ENCODE peak calls at places on chromosomes 6 and 20, in five cellular contexts. One of them, this sample, is unnamed.

GRCh38 chr20:34526466-34526865 is 10.2 kb downstream of the DYNLRB1 start:
- DNase-seq in neuronal stem cell: no peak
- DNase-seq in IMR-90: peak; percentile 33
- DNase-seq in trophoblast cell: no peak
- DNase-seq in H1: no peak
- DNase-seq in this sample: peak; percentile 39

GRCh38 chr6:106512048-106512957 is 117.0 kb downstream of the RTN4IP1 start:
- DNase-seq in IMR-90: no peak
- DNase-seq in trophoblast cell: no peak
- DNase-seq in neuronal stem cell: peak; percentile 36
- DNase-seq in H1: peak; percentile 79
- DNase-seq in this sample: peak; percentile 78

GRCh38 chr6:142187209-142187608 is 40.1 kb downstream of the VTA1 start:
- DNase-seq in trophoblast cell: no peak
- DNase-seq in IMR-90: peak; percentile 77
- DNase-seq in neuronal stem cell: no peak
- DNase-seq in H1: no peak
- DNase-seq in this sample: peak; percentile 71

GRCh38 chr6:89378628-89379027 is 26.1 kb upstream of the UBE2J1 start:
- DNase-seq in IMR-90: no peak
- DNase-seq in H1: no peak
- DNase-seq in trophoblast cell: no peak
- DNase-seq in neuronal stem cell: no peak
- DNase-seq in this sample: no peak

GRCh38 chr6:149464411-149464810 is 20.4 kb downstream of the ZC3H12D start:
- DNase-seq in H1: no peak
- DNase-seq in neuronal stem cell: no peak
- DNase-seq in trophoblast cell: no peak
- DNase-seq in IMR-90: no peak
- DNase-seq in this sample: peak; percentile 38

GRCh38 chr6:52522151-52522626 is 54.7 kb downstream of the TRAM2 start:
- DNase-seq in H1: no peak
- DNase-seq in IMR-90: peak; percentile 79
- DNase-seq in neuronal stem cell: no peak
- DNase-seq in trophoblast cell: no peak
- DNase-seq in this sample: no peak

GRCh38 chr6:867378-867777 is 174.4 kb upstream of the EXOC2 start:
- DNase-seq in IMR-90: no peak
- DNase-seq in trophoblast cell: no peak
- DNase-seq in neuronal stem cell: no peak
- DNase-seq in H1: no peak
- DNase-seq in this sample: no peak

GRCh38 chr6:15509335-15509933 is 153.4 kb downstream of the DTNBP1 start:
- DNase-seq in trophoblast cell: peak; percentile 28
- DNase-seq in H1: no peak
- DNase-seq in IMR-90: peak; percentile 39
- DNase-seq in neuronal stem cell: no peak
- DNase-seq in this sample: peak; percentile 21

GRCh38 chr6:20827798-20828197 is 293.5 kb downstream of the CDKAL1 start:
- DNase-seq in neuronal stem cell: no peak
- DNase-seq in H1: no peak
- DNase-seq in IMR-90: peak; percentile 61
- DNase-seq in trophoblast cell: no peak
- DNase-seq in this sample: no peak

GRCh38 chr6:23696946-23697345 is 429.1 kb upstream of the NRSN1 start:
- DNase-seq in IMR-90: no peak
- DNase-seq in trophoblast cell: no peak
- DNase-seq in H1: no peak
- DNase-seq in neuronal stem cell: no peak
- DNase-seq in this sample: no peak

GRCh38 chr6:142867988-142868818 is 76.8 kb downstream of the HIVEP2 start:
- DNase-seq in neuronal stem cell: no peak
- DNase-seq in IMR-90: peak; percentile 51
- DNase-seq in trophoblast cell: no peak
- DNase-seq in H1: no peak
- DNase-seq in this sample: peak; percentile 52

GRCh38 chr6:69768664-69769063 is 28.1 kb downstream of the LMBRD1 start:
- DNase-seq in neuronal stem cell: no peak
- DNase-seq in IMR-90: no peak
- DNase-seq in H1: no peak
- DNase-seq in trophoblast cell: no peak
- DNase-seq in this sample: no peak

GRCh38 chr6:111724505-111724904 is 118.8 kb upstream of the TRAF3IP2 start:
- DNase-seq in IMR-90: no peak
- DNase-seq in neuronal stem cell: no peak
- DNase-seq in trophoblast cell: no peak
- DNase-seq in H1: no peak
- DNase-seq in this sample: no peak

GRCh38 chr6:5303711-5304110 is 42.4 kb downstream of the FARS2 start:
- DNase-seq in H1: no peak
- DNase-seq in IMR-90: no peak
- DNase-seq in neuronal stem cell: no peak
- DNase-seq in trophoblast cell: no peak
- DNase-seq in this sample: no peak

GRCh38 chr20:46099491-46100287 is 9.9 kb upstream of the NCOA5 start:
- DNase-seq in IMR-90: no peak
- DNase-seq in neuronal stem cell: no peak
- DNase-seq in H1: peak; percentile 65
- DNase-seq in trophoblast cell: no peak
- DNase-seq in this sample: no peak

GRCh38 chr6:131636880-131637792 is at the start of gene ENPP3:
- DNase-seq in IMR-90: peak; percentile 13
- DNase-seq in H1: no peak
- DNase-seq in neuronal stem cell: no peak
- DNase-seq in trophoblast cell: no peak
- DNase-seq in this sample: no peak

GRCh38 chr6:43173496-43174262 is 2.6 kb downstream of the SRF start:
- DNase-seq in neuronal stem cell: no peak
- DNase-seq in trophoblast cell: peak; percentile 83
- DNase-seq in IMR-90: no peak
- DNase-seq in H1: no peak
- DNase-seq in this sample: peak; percentile 25

GRCh38 chr6:40912158-40912946 is 126.7 kb downstream of the UNC5CL start:
- DNase-seq in trophoblast cell: peak; percentile 24
- DNase-seq in IMR-90: no peak
- DNase-seq in H1: no peak
- DNase-seq in neuronal stem cell: no peak
- DNase-seq in this sample: peak; percentile 17

GRCh38 chr6:33313105-33313708 is 671 bp downstream of the TAPBP start:
- DNase-seq in H1: peak; percentile 76
- DNase-seq in IMR-90: peak; percentile 31
- DNase-seq in trophoblast cell: peak; percentile 50
- DNase-seq in neuronal stem cell: no peak
- DNase-seq in this sample: peak; percentile 57

GRCh38 chr20:3067139-3068009 is 4.0 kb upstream of the OXT start:
- DNase-seq in H1: no peak
- DNase-seq in trophoblast cell: peak; percentile 34
- DNase-seq in IMR-90: no peak
- DNase-seq in neuronal stem cell: no peak
- DNase-seq in this sample: no peak

GRCh38 chr6:157218371-157219198 is 104.7 kb downstream of the TMEM242 start:
- DNase-seq in H1: no peak
- DNase-seq in neuronal stem cell: no peak
- DNase-seq in IMR-90: no peak
- DNase-seq in trophoblast cell: no peak
- DNase-seq in this sample: no peak

GRCh38 chr6:150320450-150320849 is 48.4 kb upstream of the IYD start:
- DNase-seq in neuronal stem cell: no peak
- DNase-seq in trophoblast cell: no peak
- DNase-seq in H1: no peak
- DNase-seq in IMR-90: no peak
- DNase-seq in this sample: no peak

GRCh38 chr6:116971959-116972358 is 94.9 kb downstream of the RFX6 start:
- DNase-seq in trophoblast cell: peak; percentile 33
- DNase-seq in IMR-90: peak; percentile 31
- DNase-seq in H1: no peak
- DNase-seq in neuronal stem cell: peak; percentile 42
- DNase-seq in this sample: peak; percentile 56

GRCh38 chr20:23636908-23637281 is 860 bp downstream of the CST3 start:
- DNase-seq in trophoblast cell: no peak
- DNase-seq in IMR-90: no peak
- DNase-seq in H1: no peak
- DNase-seq in neuronal stem cell: no peak
- DNase-seq in this sample: no peak

GRCh38 chr20:48604936-48605335 is 222.9 kb downstream of the PREX1 start:
- DNase-seq in IMR-90: no peak
- DNase-seq in trophoblast cell: no peak
- DNase-seq in H1: no peak
- DNase-seq in neuronal stem cell: no peak
- DNase-seq in this sample: no peak

GRCh38 chr6:108546079-108547049 is 14.4 kb upstream of the FOXO3 start:
- DNase-seq in trophoblast cell: no peak
- DNase-seq in H1: no peak
- DNase-seq in neuronal stem cell: no peak
- DNase-seq in IMR-90: no peak
- DNase-seq in this sample: no peak

GRCh38 chr20:37290158-37290810 is 829 bp downstream of the MANBAL start:
- DNase-seq in neuronal stem cell: no peak
- DNase-seq in trophoblast cell: no peak
- DNase-seq in IMR-90: no peak
- DNase-seq in H1: no peak
- DNase-seq in this sample: no peak
- H4K91ac ChIP-seq in neuronal stem cell: no peak overlapping the region
- H4K91ac ChIP-seq in trophoblast cell: peak overlapping the region; percentile 94
- H4K91ac ChIP-seq in IMR-90: peak overlapping the region; percentile 77
- H4K91ac ChIP-seq in H1: no peak overlapping the region
- H4K91ac ChIP-seq in this sample: peak overlapping the region; percentile 88

DNA sequence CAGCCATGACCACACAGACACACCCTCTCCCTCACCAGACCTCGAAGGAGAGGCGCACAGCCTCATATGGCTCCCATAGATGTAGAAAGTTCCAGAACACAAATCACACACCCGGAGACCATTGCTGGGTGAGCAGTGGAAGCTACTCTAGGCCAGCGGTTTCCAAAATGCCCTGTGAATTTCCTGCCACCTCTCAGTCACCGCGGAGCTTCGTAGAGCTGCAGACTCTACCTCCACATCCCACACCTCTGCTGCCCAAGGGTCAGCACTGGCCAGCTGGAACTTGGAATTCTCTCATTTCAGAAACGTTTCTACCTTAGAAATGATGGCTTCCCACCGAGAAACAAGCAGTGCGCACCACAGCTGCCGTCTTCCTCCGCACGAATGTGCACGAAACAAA is 155.8 kb downstream of the DLL1 start:
- DNase-seq in neuronal stem cell: no peak
- DNase-seq in trophoblast cell: no peak
- DNase-seq in H1: no peak
- DNase-seq in IMR-90: no peak
- DNase-seq in this sample: no peak
- H3K4me3 ChIP-seq in neuronal stem cell: no peak overlapping the region
- H3K4me3 ChIP-seq in trophoblast cell: no peak overlapping the region
- H3K4me3 ChIP-seq in H1: no peak overlapping the region
- H3K4me3 ChIP-seq in IMR-90: no peak overlapping the region
- H3K4me3 ChIP-seq in this sample: no peak overlapping the region

GRCh38 chr20:61804896-61805295 is 260.8 kb downstream of the TAF4 start:
- DNase-seq in H1: no peak
- DNase-seq in neuronal stem cell: no peak
- DNase-seq in trophoblast cell: no peak
- DNase-seq in IMR-90: no peak
- DNase-seq in this sample: peak; percentile 2
- H4K8ac ChIP-seq in H1: no peak overlapping the region
- H4K8ac ChIP-seq in neuronal stem cell: no peak overlapping the region
- H4K8ac ChIP-seq in trophoblast cell: no peak overlapping the region
- H4K8ac ChIP-seq in IMR-90: no peak overlapping the region
- H4K8ac ChIP-seq in this sample: no peak overlapping the region

DNA sequence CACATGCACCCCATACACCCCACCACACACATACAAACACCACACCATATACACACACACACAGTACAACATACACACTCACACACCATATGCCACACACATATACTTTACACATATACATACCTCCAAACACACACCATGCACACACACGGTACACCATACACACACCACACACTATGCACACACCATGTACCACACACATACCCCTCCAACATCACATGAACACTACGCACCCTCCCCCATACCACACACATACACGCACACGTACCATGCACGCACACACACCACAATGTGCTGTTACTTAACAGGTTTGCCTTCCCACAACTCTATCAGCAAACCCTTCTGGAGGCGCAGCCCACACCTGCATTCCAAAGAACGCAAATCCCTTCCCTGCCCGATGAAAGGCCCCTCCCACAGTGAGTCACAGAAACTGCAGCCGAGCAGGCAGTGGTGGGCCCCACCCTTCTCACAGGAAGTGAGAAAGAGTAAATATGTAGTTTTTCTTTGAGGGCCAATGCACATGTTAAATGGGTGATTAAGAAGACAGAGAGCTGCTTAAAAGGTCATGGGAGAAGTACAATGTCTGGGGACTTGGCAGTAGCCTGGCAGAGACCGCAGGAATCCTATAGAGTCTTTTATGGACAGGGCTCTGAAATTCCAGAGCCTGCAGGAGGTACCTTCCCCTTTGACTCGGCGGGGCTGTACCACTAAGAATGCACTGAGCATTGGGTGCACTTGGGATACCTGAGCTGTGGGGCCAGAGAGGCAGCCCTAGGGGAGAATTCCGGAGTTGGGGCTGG is 34.1 kb upstream of the EZR start:
- DNase-seq in IMR-90: peak; percentile 79
- DNase-seq in trophoblast cell: peak; percentile 94
- DNase-seq in neuronal stem cell: peak; percentile 67
- DNase-seq in H1: peak; percentile 84
- DNase-seq in this sample: peak; percentile 90
- H4K91ac ChIP-seq in IMR-90: peak overlapping the region; percentile 87
- H4K91ac ChIP-seq in trophoblast cell: peak overlapping the region; percentile 89
- H4K91ac ChIP-seq in neuronal stem cell: no peak overlapping the region
- H4K91ac ChIP-seq in H1: peak overlapping the region; percentile 100
- H4K91ac ChIP-seq in this sample: peak overlapping the region; percentile 94

GRCh38 chr20:43681468-43681942 is 14.6 kb downstream of the MYBL2 start:
- DNase-seq in H1: no peak
- DNase-seq in IMR-90: no peak
- DNase-seq in neuronal stem cell: no peak
- DNase-seq in trophoblast cell: no peak
- DNase-seq in this sample: peak; percentile 24
- H3K4me3 ChIP-seq in H1: no peak overlapping the region
- H3K4me3 ChIP-seq in IMR-90: no peak overlapping the region
- H3K4me3 ChIP-seq in neuronal stem cell: no peak overlapping the region
- H3K4me3 ChIP-seq in trophoblast cell: no peak overlapping the region
- H3K4me3 ChIP-seq in this sample: peak overlapping the region; percentile 7

DNA sequence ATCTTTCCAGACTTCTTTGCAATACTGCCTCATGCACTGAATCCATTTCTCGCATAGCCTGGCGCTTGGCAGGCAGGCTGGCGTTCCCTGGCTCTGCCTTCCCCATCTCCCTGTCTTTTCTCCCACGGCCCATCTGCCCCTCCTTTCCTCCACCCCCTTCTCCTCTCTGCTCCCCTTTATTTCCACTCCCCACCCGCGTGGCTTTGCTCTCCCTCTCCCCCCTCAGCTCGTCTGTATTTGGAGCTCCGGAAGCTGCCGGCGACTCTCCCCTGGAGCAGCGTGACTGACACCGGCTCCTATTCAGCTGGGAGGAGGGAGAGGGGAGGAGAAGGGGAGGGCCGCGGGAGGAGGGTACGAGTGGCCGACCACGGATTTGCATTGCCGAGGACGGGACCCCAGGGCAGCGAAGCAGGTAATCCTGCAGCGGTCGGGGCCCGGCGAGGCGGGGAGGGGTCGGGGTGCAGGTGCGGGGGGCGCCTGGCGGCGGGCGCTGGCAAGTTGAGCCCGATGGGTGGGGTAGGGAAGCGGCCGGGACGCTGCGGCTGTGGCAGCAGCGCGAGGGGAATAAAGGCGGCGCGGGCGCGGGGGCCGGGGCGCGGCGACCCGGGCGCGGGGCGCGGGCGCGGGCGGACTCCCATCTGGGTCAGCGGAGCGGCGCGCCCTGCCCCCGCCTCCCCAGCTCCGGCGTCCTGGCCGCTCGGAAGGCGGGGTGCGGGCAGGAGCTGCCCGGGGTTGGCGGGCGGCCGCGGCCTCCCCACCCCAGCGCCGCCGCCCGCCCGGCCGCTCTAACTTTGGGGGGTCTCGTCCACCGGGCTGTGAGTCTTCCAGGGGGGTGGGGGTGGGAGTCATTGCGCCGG is at the start of gene CAP2:
- DNase-seq in H1: peak; percentile 83
- DNase-seq in neuronal stem cell: peak; percentile 75
- DNase-seq in trophoblast cell: peak; percentile 23
- DNase-seq in IMR-90: peak; percentile 59
- DNase-seq in this sample: peak; percentile 75
- H4K8ac ChIP-seq in H1: peak within 1 kb of the TSS; percentile 59
- H4K8ac ChIP-seq in neuronal stem cell: no peak within 1 kb of the TSS
- H4K8ac ChIP-seq in trophoblast cell: peak within 1 kb of the TSS; percentile 92
- H4K8ac ChIP-seq in IMR-90: peak within 1 kb of the TSS; percentile 11
- H4K8ac ChIP-seq in this sample: peak within 1 kb of the TSS; percentile 69

This sample was measured in mesenchymal stem cell.